ENCODE peak calls at places on chromosomes 3 and 15, in six cellular contexts. X, P, S, Y, H and T are unnamed samples.

GRCh38 chr3:140206196-140207040 is 271.4 kb downstream of the CLSTN2 start:
- DNase-seq in P (no peak), X (peak; percentile 18), H (no peak), Y (peak; percentile 75), S (peak; percentile 56), T (peak; percentile 24)

GRCh38 chr3:23800731-23801130 is 5.0 kb upstream of the UBE2E1 start:
- DNase-seq in X (peak; percentile 39), H (no peak), Y (no peak), S (peak; percentile 15), P (no peak), T (peak; percentile 26)

GRCh38 chr3:125374501-125374995 is 577 bp downstream of the ZNF148 start:
- DNase-seq in S (peak; percentile 71), H (peak; percentile 62), X (peak; percentile 38), Y (peak; percentile 83), P (no peak), T (peak; percentile 45)

GRCh38 chr15:44010114-44010513 is 183.3 kb downstream of the WDR76 start:
- DNase-seq in Y (no peak), P (no peak), H (no peak), S (peak; percentile 80), X (peak; percentile 83), T (no peak)

GRCh38 chr3:32780735-32781210 is 37.0 kb upstream of the TRIM71 start:
- DNase-seq in P (no peak), H (no peak), Y (peak; percentile 99), S (peak; percentile 48), X (peak; percentile 16), T (peak; percentile 81)

GRCh38 chr3:71504250-71505036 is 79.1 kb downstream of the FOXP1 start:
- DNase-seq in S (peak; percentile 98), Y (no peak), X (peak; percentile 96), H (no peak), P (no peak), T (no peak)

GRCh38 chr15:33022629-33023028 is 171.9 kb downstream of the FMN1 start:
- DNase-seq in H (no peak), P (no peak), S (peak; percentile 63), X (peak; percentile 70), Y (peak; percentile 71), T (no peak)

GRCh38 chr3:42347928-42348327 is 62.5 kb downstream of the LYZL4 start:
- DNase-seq in P (no peak), S (no peak), X (no peak), Y (no peak), H (no peak), T (no peak)

GRCh38 chr15:39685999-39686613 is 96.5 kb downstream of the FSIP1 start:
- DNase-seq in X (peak; percentile 70), H (no peak), P (no peak), S (peak; percentile 72), Y (peak; percentile 83), T (peak; percentile 60)

GRCh38 chr3:152458725-152459515 is 190.2 kb downstream of the MBNL1 start:
- DNase-seq in H (no peak), S (peak; percentile 23), X (peak; percentile 29), P (no peak), Y (no peak), T (peak; percentile 15)

GRCh38 chr3:58495101-58495500 is 3.2 kb downstream of the KCTD6 start:
- DNase-seq in P (no peak), H (no peak), X (peak; percentile 30), S (peak; percentile 55), Y (no peak), T (no peak)

GRCh38 chr15:25501828-25502446 is 63.1 kb upstream of the UBE3A start:
- DNase-seq in Y (peak; percentile 82), H (no peak), S (peak; percentile 58), P (no peak), X (peak; percentile 41), T (peak; percentile 37)

GRCh38 chr3:175941352-175941751 is 1082.2 kb downstream of the NAALADL2 start:
- DNase-seq in H (no peak), S (no peak), Y (peak; percentile 79), X (no peak), P (no peak), T (peak; percentile 37)

GRCh38 chr15:45457641-45458539 is 64.7 kb downstream of the SLC30A4 start:
- DNase-seq in X (peak; percentile 77), S (peak; percentile 77), P (peak; percentile 30), Y (peak; percentile 92), H (peak; percentile 78), T (peak; percentile 93)

GRCh38 chr3:31668258-31668657 is 135.5 kb downstream of the STT3B start:
- DNase-seq in H (no peak), X (no peak), Y (no peak), P (no peak), S (no peak), T (no peak)

GRCh38 chr3:51392301-51393095 is 1.4 kb downstream of the RBM15B start:
- DNase-seq in Y (no peak), X (no peak), H (peak; percentile 53), S (no peak), P (no peak), T (no peak)
- H3K4me1 ChIP-seq in Y (peaks cover 20% of the 10 kb centered on the region), X (peaks cover 29% of the 10 kb centered on the region), H (peaks cover 71% of the 10 kb centered on the region), S (peaks cover 23% of the 10 kb centered on the region), P (peaks cover 20% of the 10 kb centered on the region), T (peaks cover 11% of the 10 kb centered on the region)

GRCh38 chr3:169777822-169778221 is 4.6 kb downstream of the MYNN start:
- DNase-seq in S (no peak), Y (no peak), X (no peak), P (no peak), H (no peak), T (no peak)

GRCh38 chr3:169771651-169772529 is 1.3 kb upstream of the MYNN start:
- DNase-seq in P (peak; percentile 31), Y (peak; percentile 78), S (peak; percentile 75), X (peak; percentile 72), H (peak; percentile 76), T (peak; percentile 91)

GRCh38 chr3:169772951-169773816 is at the start of gene MYNN:
- DNase-seq in P (peak; percentile 88), X (peak; percentile 86), H (peak; percentile 94), Y (peak; percentile 94), S (peak; percentile 96), T (peak; percentile 95)

GRCh38 chr3:169772530-169772950 is 656 bp upstream of the MYNN start:
- DNase-seq in X (peak; percentile 81), S (peak; percentile 85), P (peak; percentile 50), H (no peak), Y (peak; percentile 79), T (peak; percentile 84)

DNA sequence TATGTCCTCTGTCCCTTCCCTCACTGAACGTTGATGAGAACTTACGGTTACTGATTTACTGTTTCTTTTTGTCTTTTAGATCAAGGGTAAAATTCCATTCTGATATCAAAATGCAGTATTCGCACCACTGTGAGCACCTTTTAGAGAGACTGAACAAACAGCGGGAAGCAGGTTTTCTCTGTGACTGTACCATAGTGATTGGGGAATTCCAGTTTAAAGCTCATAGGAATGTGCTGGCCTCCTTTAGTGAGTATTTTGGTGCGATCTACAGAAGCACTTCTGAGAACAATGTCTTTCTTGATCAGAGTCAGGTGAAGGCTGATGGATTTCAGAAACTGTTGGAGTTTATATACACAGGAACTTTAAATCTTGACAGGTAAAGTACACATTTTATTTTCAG is 990 bp downstream of the MYNN start:
- DNase-seq in H (no peak), P (no peak), S (peak; percentile 27), Y (peak; percentile 24), X (peak; percentile 9), T (no peak)
- H3K4me3 ChIP-seq in H (peak overlapping the region; percentile 100), P (no peak overlapping the region), S (peak overlapping the region; percentile 98), Y (peak overlapping the region; percentile 96), X (peak overlapping the region; percentile 80), T (peak overlapping the region; percentile 76)

GRCh38 chr3:141412936-141413354 is 44.6 kb downstream of the ZBTB38 start:
- DNase-seq in S (peak; percentile 93), X (peak; percentile 85), Y (no peak), H (no peak), P (peak; percentile 88), T (peak; percentile 43)
- H3K4me1 ChIP-seq in S (peaks cover 80% of the 10 kb centered on the region), X (peaks cover 39% of the 10 kb centered on the region), Y (peaks cover 16% of the 10 kb centered on the region), H (peaks cover 77% of the 10 kb centered on the region), P (peaks cover 61% of the 10 kb centered on the region), T (peaks cover 41% of the 10 kb centered on the region)

GRCh38 chr3:155763870-155764463 is 19.1 kb upstream of the PLCH1 start:
- DNase-seq in Y (no peak), X (no peak), H (no peak), S (no peak), P (no peak), T (no peak)
- H3K4me3 ChIP-seq in Y (no peak overlapping the region), X (no peak overlapping the region), H (no peak overlapping the region), S (no peak overlapping the region), P (no peak overlapping the region), T (no peak overlapping the region)

DNA sequence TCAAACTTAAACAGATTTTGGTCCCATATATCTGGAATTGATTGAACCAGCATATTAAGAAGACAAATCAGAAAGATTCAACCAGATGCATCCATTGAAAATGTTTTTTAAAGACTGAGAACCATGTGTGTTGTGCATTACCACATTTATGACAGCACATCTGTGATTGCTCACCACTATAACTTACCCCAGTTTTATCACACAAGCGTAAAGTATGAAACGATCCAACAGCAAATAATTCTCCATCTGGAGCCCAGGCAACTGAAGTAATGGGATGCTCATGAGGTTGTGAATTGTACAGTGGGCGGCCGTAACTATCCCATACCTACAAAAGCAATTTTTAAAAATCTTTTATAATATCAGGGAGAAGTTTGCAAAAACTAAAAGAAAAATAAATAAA is 43.2 kb downstream of the IFT80 start:
- DNase-seq in H (no peak), S (no peak), Y (no peak), P (no peak), X (no peak), T (no peak)
- H3K4me1 ChIP-seq in H (no peaks in the 10 kb centered on the region), S (no peaks in the 10 kb centered on the region), Y (no peaks in the 10 kb centered on the region), P (no peaks in the 10 kb centered on the region), X (no peaks in the 10 kb centered on the region), T (no peaks in the 10 kb centered on the region)

GRCh38 chr3:141389703-141390102 is 21.4 kb downstream of the ZBTB38 start:
- DNase-seq in X (peak; percentile 74), Y (no peak), P (no peak), H (no peak), S (peak; percentile 87), T (peak; percentile 17)
- H3K4me3 ChIP-seq in X (no peak overlapping the region), Y (no peak overlapping the region), P (no peak overlapping the region), H (no peak overlapping the region), S (peak overlapping the region; percentile 87), T (no peak overlapping the region)

GRCh38 chr3:172131746-172132145 is 92.4 kb downstream of the FNDC3B start:
- DNase-seq in H (no peak), S (no peak), X (no peak), P (no peak), Y (no peak), T (no peak)
- H3K4me1 ChIP-seq in H (peaks cover 26% of the 10 kb centered on the region), S (peaks cover 70% of the 10 kb centered on the region), X (peaks cover 30% of the 10 kb centered on the region), P (peaks cover 33% of the 10 kb centered on the region), Y (peaks cover 61% of the 10 kb centered on the region), T (peaks cover 44% of the 10 kb centered on the region)

GRCh38 chr3:34077796-34078195 is 279.4 kb downstream of the PDCD6IP start:
- DNase-seq in H (no peak), Y (no peak), X (no peak), S (no peak), P (no peak), T (peak; percentile 82)
- H3K4me3 ChIP-seq in H (no peak overlapping the region), Y (no peak overlapping the region), X (no peak overlapping the region), S (peak overlapping the region; percentile 23), P (no peak overlapping the region), T (peak overlapping the region; percentile 21)

GRCh38 chr3:9403463-9403862 is 6.0 kb downstream of the SETD5 start:
- DNase-seq in X (no peak), P (no peak), S (peak; percentile 50), H (no peak), Y (no peak), T (no peak)
- H3K4me1 ChIP-seq in X (peaks cover 9% of the 10 kb centered on the region), P (peaks cover 61% of the 10 kb centered on the region), S (peaks cover 65% of the 10 kb centered on the region), H (peaks cover 81% of the 10 kb centered on the region), Y (peaks cover 60% of the 10 kb centered on the region), T (peaks cover 62% of the 10 kb centered on the region)